ENCODE peak calls at places on chromosome 22, in five cellular contexts. Z is CD14-positive monocyte, M is NCI-H2029 treated with DMSO at 0.1 percent for 48 hours, R is HEK293T, D is progenitor cell of endocrine pancreas. I is an unnamed sample.
A peak's percentile ranks its signal among the peaks of the same experiment; 100 is the strongest.

GRCh38 chr22:47606426-47606825 is 844.0 kb downstream of the TBC1D22A start:
- DNase-seq in Z (no peak), M (no peak), R (no peak), D (no peak), I (no peak)

GRCh38 chr22:35560824-35561223 is 20.2 kb downstream of the RASD2 start:
- DNase-seq in Z (no peak), M (no peak), R (no peak), D (no peak), I (no peak)

GRCh38 chr22:40183029-40183581 is 5.4 kb downstream of the TNRC6B start:
- DNase-seq in Z (no peak), M (peak; percentile 6), R (no peak), D (no peak), I (no peak)

GRCh38 chr22:46846154-46846831 is 83.8 kb downstream of the TBC1D22A start:
- DNase-seq in Z (no peak), M (no peak), R (no peak), D (no peak), I (no peak)

GRCh38 chr22:46734830-46735453 is 3.1 kb downstream of the CERK start:
- DNase-seq in Z (peak; percentile 85), M (peak; percentile 23), R (no peak), D (no peak), I (no peak)

GRCh38 chr22:34808618-34809017 is 257.3 kb upstream of the ISX start:
- DNase-seq in Z (no peak), M (no peak), R (no peak), D (no peak), I (no peak)

GRCh38 chr22:16783930-16784354 is 41.3 kb downstream of the XKR3 start:
- DNase-seq in Z (no peak), M (no peak), R (peak; percentile 39), D (no peak), I (no peak)

GRCh38 chr22:37137131-37137530 is 12.6 kb downstream of the IL2RB start:
- DNase-seq in Z (no peak), M (no peak), R (no peak), D (no peak), I (no peak)

GRCh38 chr22:47199949-47200272 is 437.5 kb downstream of the TBC1D22A start:
- DNase-seq in Z (no peak), M (no peak), R (no peak), D (no peak), I (no peak)

GRCh38 chr22:39306456-39307361 is 12.7 kb downstream of the RPL3 start:
- DNase-seq in Z (no peak), M (no peak), R (no peak), D (no peak), I (no peak)

GRCh38 chr22:32474635-32475427 is at the start of gene FBXO7:
- DNase-seq in Z (peak; percentile 73), M (no peak), R (peak; percentile 96), D (peak; percentile 91), I (peak; percentile 83)

GRCh38 chr22:48894064-48894671 is 933.5 kb downstream of the BRD1 start:
- DNase-seq in Z (no peak), M (no peak), R (no peak), D (no peak), I (no peak)

GRCh38 chr22:33327348-33327860 is 269.2 kb upstream of the SYN3 start:
- DNase-seq in Z (no peak), M (no peak), R (no peak), D (no peak), I (no peak)

GRCh38 chr22:49206281-49206680 is 621.4 kb downstream of the BRD1 start:
- DNase-seq in Z (peak; percentile 22), M (no peak), R (no peak), D (no peak), I (no peak)

GRCh38 chr22:42033263-42034181 is 34.9 kb downstream of the WBP2NL start:
- DNase-seq in Z (no peak), M (no peak), R (no peak), D (no peak), I (no peak)

GRCh38 chr22:22703715-22704114 is 59.3 kb downstream of the GGTLC2 start:
- DNase-seq in Z (no peak), M (no peak), R (no peak), D (no peak), I (no peak)

GRCh38 chr22:39996732-39997131 is 2.0 kb downstream of the FAM83F start:
- DNase-seq in Z (no peak), M (no peak), R (no peak), D (no peak), I (no peak)

GRCh38 chr22:24125942-24126341 is 55.3 kb upstream of the SUSD2 start:
- DNase-seq in Z (no peak), M (no peak), R (no peak), D (no peak), I (no peak)

GRCh38 chr22:23065069-23065451 is 5.3 kb upstream of the GNAZ start:
- DNase-seq in Z (no peak), M (no peak), R (no peak), D (peak; percentile 6), I (no peak)

GRCh38 chr22:40107244-40107643 is 70.5 kb upstream of the TNRC6B start:
- DNase-seq in Z (no peak), M (no peak), R (no peak), D (no peak), I (no peak)

GRCh38 chr22:26589367-26589844 is 526 bp downstream of the TPST2 start:
- DNase-seq in Z (no peak), M (no peak), R (peak; percentile 63), D (peak; percentile 12), I (no peak)

GRCh38 chr22:37020192-37020479 is 594 bp downstream of the MPST start:
- DNase-seq in Z (no peak), M (no peak), R (peak; percentile 56), D (no peak), I (peak; percentile 15)

GRCh38 chr22:17898375-17898774 is 124.1 kb upstream of the BID start:
- DNase-seq in Z (no peak), M (no peak), R (no peak), D (no peak), I (no peak)

GRCh38 chr22:17746916-17747315 is 27.4 kb downstream of the BID start:
- DNase-seq in Z (no peak), M (no peak), R (no peak), D (no peak), I (no peak)

GRCh38 chr22:41383085-41383484 is 1.3 kb downstream of the TEF start:
- DNase-seq in Z (no peak), M (no peak), R (no peak), D (no peak), I (no peak)

GRCh38 chr22:23529166-23530103 is 50.7 kb downstream of the IGLL1 start:
- DNase-seq in Z (no peak), M (no peak), R (no peak), D (no peak), I (no peak)